ENCODE peak calls at places on chromosomes 16 and 17, in nine cellular contexts. O is ascending aorta; J is esophagus muscularis mucosa; L is GM10248; V is mesothelial cell of epicardium; D is CD4-positive, alpha-beta T cell; B is MCF 10A; P is tibial artery; G is transverse colon. E is an unnamed sample.
A peak's percentile ranks its signal among the peaks of the same experiment; 100 is the strongest.

GRCh38 chr17:57045868-57046671 is 39.0 kb upstream of the AKAP1 start:
- DNase-seq in D (no peak), P (no peak), G (peak; percentile 52), J (no peak), B (no peak), L (peak; percentile 67), O (no peak), V (no peak), E (peak; percentile 75)

GRCh38 chr17:75996665-75997590 is 3.7 kb upstream of the CDK3 start:
- DNase-seq in J (no peak), L (peak; percentile 63), D (no peak), B (peak; percentile 65), O (no peak), G (peak; percentile 89), V (peak; percentile 64), P (peak; percentile 63), E (peak; percentile 70)

GRCh38 chr17:37025847-37026533 is 77.2 kb downstream of the AATF start:
- DNase-seq in G (no peak), O (no peak), P (no peak), J (peak; percentile 37), L (peak; percentile 56), V (no peak), D (no peak), B (no peak), E (peak; percentile 59)

GRCh38 chr17:4958102-4958501 is 7.2 kb downstream of the ENO3 start:
- DNase-seq in P (no peak), L (no peak), G (no peak), O (no peak), V (no peak), B (no peak), J (no peak), D (no peak), E (no peak)

GRCh38 chr16:84196727-84197486 is 6.0 kb downstream of the ADAD2 start:
- DNase-seq in B (no peak), J (no peak), G (no peak), D (no peak), V (peak; percentile 54), L (no peak), O (no peak), P (no peak), E (no peak)

GRCh38 chr17:42720996-42721583 is 23.8 kb downstream of the EZH1 start:
- DNase-seq in J (no peak), B (peak; percentile 71), L (peak; percentile 75), V (no peak), P (no peak), O (no peak), G (no peak), D (peak; percentile 6), E (peak; percentile 70)

GRCh38 chr16:25896412-25896811 is 204.7 kb downstream of the HS3ST4 start:
- DNase-seq in L (no peak), G (no peak), P (no peak), D (no peak), J (no peak), O (no peak), B (no peak), V (no peak), E (no peak)

GRCh38 chr17:58120195-58120822 is 27.9 kb upstream of the OR4D1 start:
- DNase-seq in J (no peak), O (no peak), V (peak; percentile 60), B (peak; percentile 70), D (peak; percentile 33), P (peak; percentile 24), G (peak; percentile 16), L (peak; percentile 47), E (peak; percentile 35)

GRCh38 chr17:12814718-12815117 is 25.4 kb downstream of the ARHGAP44 start:
- DNase-seq in V (no peak), J (no peak), P (no peak), G (no peak), D (no peak), B (no peak), O (no peak), L (no peak), E (no peak)

GRCh38 chr17:76697702-76698465 is 12.9 kb downstream of the MXRA7 start:
- DNase-seq in D (no peak), V (no peak), B (no peak), P (no peak), O (no peak), G (no peak), L (no peak), J (no peak), E (no peak)

GRCh38 chr17:6674586-6674985 is 23.0 kb downstream of the C17orf100 start:
- DNase-seq in V (no peak), O (no peak), P (no peak), J (no peak), D (no peak), B (no peak), G (no peak), L (no peak), E (no peak)

GRCh38 chr17:66076546-66077190 is 115.3 kb downstream of the CEP112 start:
- DNase-seq in D (no peak), P (no peak), G (no peak), V (no peak), B (no peak), L (no peak), J (no peak), O (no peak), E (no peak)

GRCh38 chr16:54287018-54287757 is 601 bp upstream of the IRX3 start:
- DNase-seq in B (no peak), P (no peak), J (no peak), G (no peak), O (no peak), D (no peak), L (no peak), V (peak; percentile 75), E (no peak)

GRCh38 chr16:58377932-58378331 is 14.3 kb upstream of the GINS3 start:
- DNase-seq in V (no peak), J (no peak), L (no peak), D (no peak), P (no peak), O (no peak), B (no peak), G (no peak), E (no peak)

GRCh38 chr17:19727466-19728113 is 11.2 kb upstream of the SLC47A2 start:
- DNase-seq in G (peak; percentile 41), B (peak; percentile 91), V (no peak), D (no peak), O (no peak), J (no peak), P (peak; percentile 85), L (no peak), E (no peak)

GRCh38 chr17:40554646-40555295 is 10.5 kb downstream of the CCR7 start:
- DNase-seq in D (no peak), P (no peak), B (no peak), G (no peak), O (no peak), V (peak; percentile 37), L (no peak), J (peak; percentile 50), E (peak; percentile 4)

GRCh38 chr17:17794382-17794781 is 42.4 kb downstream of the SREBF1 start:
- DNase-seq in O (no peak), V (no peak), G (no peak), L (no peak), J (no peak), D (no peak), P (no peak), B (no peak), E (no peak)

DNA sequence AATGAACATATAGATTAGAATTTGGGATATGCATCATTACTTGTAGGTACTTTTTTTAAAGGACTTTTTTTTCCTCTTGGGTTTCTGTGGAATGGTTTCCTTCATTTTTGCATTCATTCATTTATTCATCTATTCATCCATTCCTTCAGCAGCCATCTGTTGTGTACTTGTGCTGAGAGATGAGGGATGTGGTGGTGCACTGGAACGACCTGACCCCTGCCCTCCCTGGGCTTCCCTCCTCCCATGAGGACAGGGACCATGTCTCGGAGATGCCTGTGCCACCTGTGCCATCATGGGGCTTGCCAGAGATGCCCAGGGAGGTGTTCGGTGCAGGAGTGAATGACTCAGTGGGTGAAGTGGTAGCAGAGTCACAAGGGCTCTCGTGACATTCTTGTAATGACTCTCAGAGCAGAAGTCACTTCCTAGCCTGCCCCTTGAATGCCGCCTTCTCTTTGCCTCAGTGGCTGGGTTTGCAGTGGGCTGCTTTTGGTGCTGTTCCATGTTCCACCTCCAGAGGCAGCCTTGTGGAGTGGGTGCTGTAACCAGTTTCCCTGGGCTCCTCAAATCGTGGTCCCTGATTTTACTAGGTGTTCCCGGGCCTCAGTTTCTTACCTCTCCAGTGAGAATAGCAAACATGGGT is 43.9 kb downstream of the CLEC16A start:
- DNase-seq in O (no peak), B (no peak), J (no peak), G (no peak), D (peak; percentile 23), L (peak; percentile 49), P (no peak), V (no peak), E (peak; percentile 57)
- TF ChIP-seq CTCF in O (no peak), B (peak; percentile 27), J (peak; percentile 11), G (peak; percentile 30), D (peak; percentile 32), L (peak; percentile 44), P (peak; percentile 22), V (peak; percentile 41), E (peak; percentile 57)

GRCh38 chr16:50136399-50136798 is 16.7 kb upstream of the TENT4B start:
- DNase-seq in O (no peak), L (no peak), V (no peak), D (no peak), B (no peak), P (no peak), G (no peak), J (no peak), E (no peak)
- TF ChIP-seq CTCF in O (no peak), L (peak; percentile 31), V (no peak), D (no peak), B (no peak), P (no peak), G (no peak), J (no peak), E (peak; percentile 31)

GRCh38 chr17:82823004-82823403 is 16.8 kb downstream of the ZNF750 start:
- DNase-seq in L (no peak), O (no peak), J (no peak), G (no peak), B (no peak), D (no peak), P (no peak), V (no peak), E (peak; percentile 48)
- TF ChIP-seq CTCF in L (peak; percentile 34), O (no peak), J (no peak), G (peak; percentile 13), B (peak; percentile 16), D (no peak), P (no peak), V (no peak), E (peak; percentile 40)

DNA sequence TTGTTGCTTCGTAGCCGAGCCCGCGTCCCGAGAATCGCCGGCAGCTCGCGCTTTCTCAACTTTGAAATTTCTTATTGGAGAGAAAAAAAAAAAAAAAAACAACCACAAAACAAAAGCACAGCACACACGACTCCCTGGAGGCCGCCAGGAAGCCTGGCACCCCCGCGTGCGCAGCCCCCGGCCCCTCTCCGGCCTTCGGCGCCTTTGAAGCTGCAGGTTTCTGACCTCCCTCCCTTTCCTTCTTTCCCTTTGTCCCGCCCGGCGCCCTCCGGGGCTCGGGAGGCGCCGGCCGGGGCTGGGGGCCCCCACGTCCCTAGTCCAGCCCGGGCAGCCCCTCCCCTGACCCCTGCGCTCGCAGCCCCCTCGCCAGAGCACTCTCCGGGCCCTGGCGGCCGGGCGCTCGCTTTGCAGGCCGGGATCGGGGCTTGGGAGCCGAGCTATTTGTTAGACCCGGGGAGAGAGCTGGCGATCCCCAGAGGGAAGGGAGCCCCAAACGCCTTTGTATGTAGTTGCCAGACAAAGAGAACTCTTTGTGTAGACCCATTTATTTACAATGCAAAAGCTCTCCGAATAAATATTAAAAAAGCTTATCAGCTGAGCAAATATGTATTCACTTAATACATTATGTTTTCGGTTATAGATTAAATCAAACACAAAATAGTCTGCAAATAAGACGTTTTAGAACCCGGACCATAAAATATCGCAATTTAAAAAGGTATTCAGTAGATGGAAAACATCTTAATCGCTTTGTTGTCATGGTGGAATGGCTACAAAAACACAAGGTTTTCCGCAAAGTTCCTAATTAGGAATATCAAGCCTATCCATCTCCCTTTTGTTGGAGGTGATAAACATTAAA is 2.3 kb downstream of the BAHCC1 start:
- DNase-seq in G (peak; percentile 47), J (no peak), D (no peak), P (no peak), B (peak; percentile 69), O (no peak), V (no peak), L (no peak), E (no peak)
- TF ChIP-seq CTCF in G (peak; percentile 27), J (peak; percentile 50), D (no peak), P (peak; percentile 14), B (peak; percentile 32), O (peak; percentile 6), V (peak; percentile 35), L (no peak), E (no peak)